ENCODE peak calls at places on chromosomes 16 and 17, in five cellular contexts. G is BJ, X is AG04450, Q is mammary epithelial cell, F is IMR-90. O is an unnamed sample.

GRCh38 chr17:312476-313148 is 40.0 kb downstream of the RPH3AL start:
- DNase-seq in Q (no peak), X (no peak), F (no peak), G (no peak), O (no peak)

GRCh38 chr17:6512552-6512951 is 43.8 kb downstream of the PITPNM3 start:
- DNase-seq in F (peak; percentile 13), Q (no peak), X (no peak), G (no peak), O (no peak)

GRCh38 chr17:71983828-71984227 is 137.0 kb upstream of the SOX9 start:
- DNase-seq in Q (peak; percentile 69), X (no peak), F (no peak), G (no peak), O (no peak)

GRCh38 chr17:32486701-32487459 is at the start of gene CDK5R1:
- DNase-seq in G (no peak), X (no peak), Q (peak; percentile 66), F (peak; percentile 35), O (no peak)

GRCh38 chr17:55274371-55275255 is 9.9 kb downstream of the HLF start:
- DNase-seq in G (no peak), Q (no peak), X (no peak), F (no peak), O (no peak)

GRCh38 chr17:80799553-80800403 is 191.9 kb upstream of the CHMP6 start:
- DNase-seq in X (no peak), G (no peak), Q (no peak), F (no peak), O (no peak)

GRCh38 chr16:89602273-89602951 is 11.0 kb upstream of the DPEP1 start:
- DNase-seq in X (peak; percentile 72), F (peak; percentile 91), Q (peak; percentile 86), G (peak; percentile 31), O (no peak)

GRCh38 chr16:49978569-49979326 is 46.3 kb upstream of the CNEP1R1 start:
- DNase-seq in Q (no peak), G (no peak), F (no peak), X (no peak), O (no peak)

GRCh38 chr16:57946181-57946801 is 24.6 kb downstream of the CNGB1 start:
- DNase-seq in G (no peak), X (no peak), F (no peak), Q (no peak), O (no peak)

GRCh38 chr16:28258571-28258970 is 33.8 kb upstream of the SBK1 start:
- DNase-seq in G (no peak), F (peak; percentile 4), Q (no peak), X (no peak), O (no peak)

GRCh38 chr17:38428643-38429371 is 543 bp downstream of the ARHGAP23 start:
- DNase-seq in F (peak; percentile 46), X (no peak), Q (no peak), G (no peak), O (no peak)

GRCh38 chr16:69566437-69567030 is 768 bp downstream of the NFAT5 start:
- DNase-seq in X (no peak), F (peak; percentile 68), Q (peak; percentile 60), G (no peak), O (no peak)

GRCh38 chr16:5863207-5863606 is 765.6 kb upstream of the EEF2KMT start:
- DNase-seq in F (no peak), X (no peak), G (no peak), Q (no peak), O (no peak)

GRCh38 chr16:70448075-70448474 is 6.3 kb upstream of the FCSK start:
- DNase-seq in Q (no peak), F (no peak), X (no peak), G (no peak), O (no peak)

GRCh38 chr16:10957771-10958486 is 13.6 kb downstream of the CLEC16A start:
- DNase-seq in Q (peak; percentile 50), X (no peak), G (no peak), F (peak; percentile 59), O (no peak)

GRCh38 chr17:75289832-75290337 is 652 bp upstream of the SLC25A19 start:
- DNase-seq in Q (peak; percentile 47), G (no peak), X (no peak), F (peak; percentile 60), O (no peak)

GRCh38 chr16:51133130-51133529 is 17.9 kb downstream of the SALL1 start:
- DNase-seq in F (no peak), Q (no peak), G (no peak), X (no peak), O (no peak)

GRCh38 chr16:62545039-62545438 is 508.8 kb upstream of the CDH8 start:
- DNase-seq in Q (no peak), X (no peak), G (no peak), F (no peak), O (no peak)

GRCh38 chr17:71855000-71855399 is 265.8 kb upstream of the SOX9 start:
- DNase-seq in X (no peak), G (no peak), Q (no peak), F (no peak), O (no peak)

GRCh38 chr17:57722704-57723043 is 22.4 kb downstream of the CCDC182 start:
- DNase-seq in X (no peak), F (no peak), Q (no peak), G (no peak), O (no peak)

GRCh38 chr17:76824103-76824502 is 44.1 kb upstream of the MGAT5B start:
- DNase-seq in G (no peak), Q (no peak), F (no peak), X (no peak), O (no peak)

GRCh38 chr17:76161619-76162222 is 20.7 kb upstream of the FOXJ1 start:
- DNase-seq in F (no peak), G (no peak), X (no peak), Q (no peak), O (no peak)

GRCh38 chr16:12395266-12395665 is 408.4 kb downstream of the CPPED1 start:
- DNase-seq in G (no peak), F (peak; percentile 59), X (no peak), Q (no peak), O (no peak)

GRCh38 chr17:4636474-4637100 is 4.9 kb downstream of the ALOX15 start:
- DNase-seq in F (no peak), G (no peak), X (no peak), Q (no peak), O (no peak)

GRCh38 chr16:56851671-56852400 is 13.2 kb upstream of the SLC12A3 start:
- DNase-seq in F (peak; percentile 50), Q (no peak), G (no peak), X (no peak), O (no peak)

GRCh38 chr17:80012156-80012555 is 23.5 kb downstream of the TBC1D16 start:
- DNase-seq in Q (no peak), F (no peak), X (no peak), G (no peak), O (no peak)

GRCh38 chr16:23434380-23434779 is 18.6 kb downstream of the COG7 start:
- DNase-seq in X (peak; percentile 63), F (peak; percentile 74), G (no peak), Q (peak; percentile 56), O (peak; percentile 47)

GRCh38 chr17:41664172-41664457 is 24.6 kb upstream of the EIF1 start:
- DNase-seq in X (no peak), G (no peak), F (no peak), Q (no peak), O (no peak)

GRCh38 chr16:31168848-31169247 is 11.1 kb upstream of the FUS start:
- DNase-seq in X (no peak), G (no peak), F (no peak), Q (no peak), O (no peak)

GRCh38 chr17:9672266-9672665 is 26.9 kb downstream of the USP43 start:
- DNase-seq in G (no peak), X (no peak), F (no peak), Q (no peak), O (no peak)

GRCh38 chr16:88384222-88385111 is 1.7 kb downstream of the ZNF469 start:
- DNase-seq in F (no peak), X (no peak), G (no peak), Q (no peak), O (no peak)

GRCh38 chr17:50923611-50924010 is 57.5 kb upstream of the TOB1 start:
- DNase-seq in G (no peak), X (no peak), F (no peak), Q (no peak), O (no peak)

GRCh38 chr17:73283841-73284282 is 22.2 kb upstream of the CPSF4L start:
- DNase-seq in G (no peak), X (no peak), F (no peak), Q (no peak), O (no peak)

GRCh38 chr16:84503751-84504395 is 586 bp downstream of the MEAK7 start:
- DNase-seq in F (peak; percentile 55), Q (peak; percentile 47), X (no peak), G (no peak), O (no peak)

GRCh38 chr17:43772877-43773648 is 5.7 kb downstream of the DUSP3 start:
- DNase-seq in Q (no peak), X (no peak), F (no peak), G (no peak), O (no peak)

GRCh38 chr17:83192161-83192788 is 112.9 kb downstream of the METRNL start:
- DNase-seq in X (no peak), G (peak; percentile 30), Q (no peak), F (peak; percentile 50), O (no peak)

GRCh38 chr17:83189673-83190385 is 110.4 kb downstream of the METRNL start:
- DNase-seq in F (peak; percentile 90), X (peak; percentile 90), Q (no peak), G (peak; percentile 74), O (peak; percentile 63)

GRCh38 chr17:83191388-83192160 is 112.2 kb downstream of the METRNL start:
- DNase-seq in Q (no peak), G (no peak), X (no peak), F (no peak), O (no peak)

GRCh38 chr17:83189013-83189672 is 109.7 kb downstream of the METRNL start:
- DNase-seq in F (no peak), G (no peak), Q (no peak), X (no peak), O (no peak)

GRCh38 chr17:83190601-83191387 is 111.4 kb downstream of the METRNL start:
- DNase-seq in G (no peak), Q (no peak), F (no peak), X (no peak), O (no peak)
- H3K4me3 ChIP-seq in G (no peak overlapping the region), Q (no peak overlapping the region), F (no peak overlapping the region), X (no peak overlapping the region), O (no peak overlapping the region)

GRCh38 chr17:39863918-39864746 is at the start of gene IKZF3:
- DNase-seq in F (peak; percentile 18), G (no peak), Q (peak; percentile 68), X (no peak), O (no peak)
- TF ChIP-seq CTCF in F (no peak), G (no peak), Q (peak; percentile 43), X (no peak), O (no peak)

DNA sequence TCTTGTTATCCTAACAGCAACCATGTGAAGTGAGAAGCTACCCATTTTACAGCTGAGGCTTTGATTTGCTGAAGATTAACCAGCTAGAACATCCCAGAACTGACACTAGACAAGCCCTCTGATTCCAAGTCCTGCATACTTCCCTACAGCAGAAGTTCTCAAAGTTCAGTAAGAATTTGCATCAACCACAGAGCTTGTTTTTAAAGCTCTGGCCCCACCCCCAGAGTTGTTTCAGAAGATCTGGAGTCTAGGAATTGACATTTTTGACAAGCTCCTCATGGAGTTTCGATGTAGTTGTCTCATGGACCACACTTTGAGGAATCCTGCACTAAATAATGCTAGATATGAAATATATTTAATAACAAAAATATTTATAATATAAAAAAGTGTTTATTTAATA is 120.3 kb upstream of the ADAMTS18 start:
- DNase-seq in F (no peak), X (no peak), G (no peak), Q (no peak), O (no peak)
- H3K4me3 ChIP-seq in F (no peak overlapping the region), X (no peak overlapping the region), G (no peak overlapping the region), Q (no peak overlapping the region), O (no peak overlapping the region)

GRCh38 chr17:36127882-36128369 is 24.3 kb downstream of the CCL4 start:
- DNase-seq in Q (no peak), X (no peak), G (no peak), F (no peak), O (no peak)
- TF ChIP-seq CTCF in Q (no peak), X (no peak), G (no peak), F (no peak), O (no peak)